ENCODE peak calls at places on chromosomes 12 and 14, in eight cellular contexts. B is GM23338, X is ovary, H is GM10248, P is CD14-positive monocyte, R is RWPE1, I is endothelial cell, M is fibroblast of lung. U is an unnamed sample.

GRCh38 chr14:32421781-32422180 is 92.7 kb downstream of the AKAP6 start:
- DNase-seq in B (no peak), X (no peak), H (no peak), P (no peak), R (no peak), I (no peak), M (no peak), U (no peak)

GRCh38 chr12:109710747-109711595 is 2.7 kb upstream of the FAM222A start:
- DNase-seq in B (no peak), X (no peak), H (no peak), P (no peak), R (no peak), I (no peak), M (no peak), U (no peak)

GRCh38 chr14:64556526-64556925 is 6.8 kb downstream of the PPP1R36 start:
- DNase-seq in B (no peak), X (no peak), H (no peak), P (no peak), R (no peak), I (no peak), M (peak), U (no peak)

GRCh38 chr12:57016348-57016747 is at the start of gene TAC3:
- DNase-seq in B (peak), X (no peak), H (no peak), P (no peak), R (no peak), I (no peak), M (no peak), U (no peak)

GRCh38 chr14:71852201-71852600 is 80.0 kb upstream of the RGS6 start:
- DNase-seq in B (no peak), X (no peak), H (no peak), P (no peak), R (no peak), I (no peak), M (no peak), U (no peak)

GRCh38 chr12:91382081-91382543 is 199.5 kb upstream of the DCN start:
- DNase-seq in B (peak), X (peak), H (peak), P (peak), R (peak), I (peak), M (peak), U (peak)

GRCh38 chr14:77562681-77563080 is 53.8 kb downstream of the SPTLC2 start:
- DNase-seq in B (no peak), X (no peak), H (no peak), P (no peak), R (no peak), I (no peak), M (peak), U (no peak)

GRCh38 chr14:51730094-51730493 is 78.4 kb downstream of the FRMD6 start:
- DNase-seq in B (no peak), X (no peak), H (no peak), P (no peak), R (no peak), I (no peak), M (no peak), U (no peak)

GRCh38 chr12:96495155-96495554 is 5.8 kb downstream of the CFAP54 start:
- DNase-seq in B (no peak), X (no peak), H (no peak), P (no peak), R (no peak), I (no peak), M (no peak), U (no peak)

GRCh38 chr12:56629459-56630179 is 507 bp downstream of the BAZ2A start:
- DNase-seq in B (peak), X (peak), H (peak), P (no peak), R (no peak), I (no peak), M (peak), U (no peak)

GRCh38 chr12:30726647-30727046 is 28.1 kb downstream of the CAPRIN2 start:
- DNase-seq in B (no peak), X (no peak), H (no peak), P (no peak), R (no peak), I (no peak), M (no peak), U (no peak)

GRCh38 chr14:93207468-93208308 is 632 bp downstream of the UBR7 start:
- DNase-seq in B (peak), X (no peak), H (peak), P (no peak), R (peak), I (peak), M (peak), U (no peak)

GRCh38 chr14:65709576-65709975 is 297.0 kb downstream of the FUT8 start:
- DNase-seq in B (no peak), X (no peak), H (no peak), P (no peak), R (no peak), I (no peak), M (peak), U (no peak)

GRCh38 chr12:3144495-3144894 is 67.3 kb downstream of the TSPAN9 start:
- DNase-seq in B (no peak), X (no peak), H (no peak), P (no peak), R (no peak), I (no peak), M (no peak), U (no peak)

GRCh38 chr14:68718033-68718725 is 74.7 kb downstream of the ZFP36L1 start:
- DNase-seq in B (peak), X (no peak), H (no peak), P (no peak), R (no peak), I (no peak), M (no peak), U (no peak)

GRCh38 chr12:27779837-27780611 is at the start of the genes KLHL42 and MANSC4:
- DNase-seq in B (peak), X (peak), H (peak), P (peak), R (peak), I (peak), M (peak), U (peak)

GRCh38 chr14:55386037-55386798 is 25.4 kb downstream of the ATG14 start:
- DNase-seq in B (no peak), X (no peak), H (no peak), P (no peak), R (no peak), I (no peak), M (no peak), U (no peak)

GRCh38 chr12:109927622-109928021 is 27.5 kb downstream of the TCHP start:
- DNase-seq in B (peak), X (no peak), H (peak), P (no peak), R (peak), I (peak), M (peak), U (no peak)

GRCh38 chr12:13176257-13176656 is 20.3 kb upstream of the EMP1 start:
- DNase-seq in B (no peak), X (no peak), H (no peak), P (no peak), R (no peak), I (no peak), M (no peak), U (no peak)

GRCh38 chr14:50335389-50335788 is 23.3 kb downstream of the DMAC2L start:
- DNase-seq in B (peak), X (peak), H (no peak), P (no peak), R (no peak), I (peak), M (peak), U (no peak)

GRCh38 chr12:108477055-108477880 is 37.8 kb upstream of the FICD start:
- DNase-seq in B (no peak), X (no peak), H (no peak), P (no peak), R (no peak), I (no peak), M (no peak), U (no peak)

GRCh38 chr12:121038861-121039654 is at the start of gene OASL:
- DNase-seq in B (no peak), X (no peak), H (peak), P (peak), R (peak), I (no peak), M (peak), U (no peak)

GRCh38 chr12:75526655-75527511 is 15.5 kb upstream of the KRR1 start:
- DNase-seq in B (peak), X (no peak), H (peak), P (no peak), R (peak), I (peak), M (peak), U (no peak)

GRCh38 chr12:55922126-55922525 is 5.6 kb downstream of the PYM1 start:
- DNase-seq in B (no peak), X (no peak), H (no peak), P (no peak), R (no peak), I (no peak), M (no peak), U (no peak)

GRCh38 chr12:76123301-76124212 is 39.1 kb upstream of the NAP1L1 start:
- DNase-seq in B (peak), X (no peak), H (no peak), P (no peak), R (peak), I (no peak), M (peak), U (no peak)

GRCh38 chr12:53729659-53730058 is 2.4 kb upstream of the CALCOCO1 start:
- DNase-seq in B (no peak), X (no peak), H (no peak), P (no peak), R (no peak), I (no peak), M (no peak), U (no peak)

GRCh38 chr14:65989981-65990380 is 496.2 kb upstream of the CCDC196 start:
- DNase-seq in B (no peak), X (no peak), H (no peak), P (no peak), R (no peak), I (no peak), M (no peak), U (no peak)

GRCh38 chr12:131917139-131917710 is 11.9 kb upstream of the PUS1 start:
- DNase-seq in B (no peak), X (no peak), H (no peak), P (peak), R (no peak), I (no peak), M (no peak), U (peak)

GRCh38 chr12:78128236-78128635 is 297.5 kb downstream of the NAV3 start:
- DNase-seq in B (no peak), X (no peak), H (no peak), P (no peak), R (no peak), I (no peak), M (no peak), U (no peak)

GRCh38 chr14:41130274-41130673 is 476.4 kb upstream of the LRFN5 start:
- DNase-seq in B (peak), X (no peak), H (no peak), P (no peak), R (no peak), I (no peak), M (no peak), U (no peak)

GRCh38 chr14:94394594-94395305 is 6.3 kb upstream of the SERPINA1 start:
- DNase-seq in B (no peak), X (no peak), H (no peak), P (peak), R (no peak), I (no peak), M (peak), U (no peak)

GRCh38 chr14:96888593-96888992 is 91.4 kb downstream of the VRK1 start:
- DNase-seq in B (no peak), X (no peak), H (no peak), P (no peak), R (no peak), I (no peak), M (peak), U (no peak)

GRCh38 chr12:101018540-101018939 is 191.5 kb downstream of the SLC5A8 start:
- DNase-seq in B (peak), X (no peak), H (no peak), P (no peak), R (peak), I (no peak), M (peak), U (no peak)

GRCh38 chr14:32074887-32075572 is 2.1 kb upstream of the ARHGAP5 start:
- DNase-seq in B (peak), X (no peak), H (no peak), P (no peak), R (no peak), I (no peak), M (peak), U (no peak)

GRCh38 chr14:71166434-71166833 is 259.2 kb downstream of the PCNX1 start:
- DNase-seq in B (peak), X (no peak), H (no peak), P (no peak), R (no peak), I (peak), M (peak), U (no peak)

GRCh38 chr12:29889737-29890136 is 106.0 kb upstream of the TMTC1 start:
- DNase-seq in B (peak), X (no peak), H (no peak), P (no peak), R (no peak), I (peak), M (peak), U (no peak)

GRCh38 chr12:25254271-25254880 is 3.6 kb upstream of the KRAS start:
- DNase-seq in B (no peak), X (no peak), H (no peak), P (no peak), R (no peak), I (no peak), M (peak), U (no peak)

GRCh38 chr14:106883218-106883692 is 1356.9 kb downstream of the TMEM121 start:
- DNase-seq in B (peak), X (peak), H (no peak), P (no peak), R (no peak), I (no peak), M (no peak), U (no peak)

GRCh38 chr12:67758119-67758873 is 109.8 kb downstream of the DYRK2 start:
- DNase-seq in B (no peak), X (no peak), H (peak), P (no peak), R (no peak), I (no peak), M (no peak), U (no peak)

GRCh38 chr12:116591608-116592115 is 32.5 kb downstream of the MAP1LC3B2 start:
- DNase-seq in B (no peak), X (no peak), H (no peak), P (no peak), R (no peak), I (no peak), M (peak), U (no peak)

GRCh38 chr12:116592116-116592637 is 33.0 kb downstream of the MAP1LC3B2 start:
- DNase-seq in B (no peak), X (peak), H (no peak), P (no peak), R (no peak), I (no peak), M (no peak), U (no peak)

GRCh38 chr12:116588390-116589028 is 29.3 kb downstream of the MAP1LC3B2 start:
- DNase-seq in B (no peak), X (no peak), H (no peak), P (no peak), R (no peak), I (no peak), M (no peak), U (no peak)

GRCh38 chr12:116592731-116593130 is 33.5 kb downstream of the MAP1LC3B2 start:
- DNase-seq in B (no peak), X (no peak), H (no peak), P (peak), R (no peak), I (no peak), M (no peak), U (no peak)

DNA sequence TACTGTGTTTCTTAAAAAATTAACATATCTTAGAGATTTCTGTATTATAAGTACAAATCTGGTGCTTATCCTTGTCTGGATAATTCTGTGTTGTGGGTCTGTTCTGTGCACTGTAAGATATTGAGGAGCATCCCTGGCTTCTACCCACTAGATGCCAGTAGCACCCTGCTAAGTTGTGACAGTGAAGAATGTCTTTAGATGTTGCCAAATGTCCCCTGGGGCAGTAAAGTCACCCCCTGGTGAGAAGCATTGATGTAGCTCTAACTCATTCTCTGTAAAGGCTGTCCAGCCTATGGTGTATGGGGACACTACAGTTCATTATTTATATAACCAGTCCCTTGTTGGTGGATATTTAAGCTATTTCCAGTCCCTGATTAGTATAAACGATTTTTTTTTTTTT is 31.4 kb downstream of the MAP1LC3B2 start:
- DNase-seq in B (no peak), X (no peak), H (no peak), P (no peak), R (no peak), I (no peak), M (no peak), U (no peak)
- TF ChIP-seq CTCF in B (peak), X (no peak), H (no peak), P (no peak), R (no peak), I (no peak), M (no peak), U (no peak)

DNA sequence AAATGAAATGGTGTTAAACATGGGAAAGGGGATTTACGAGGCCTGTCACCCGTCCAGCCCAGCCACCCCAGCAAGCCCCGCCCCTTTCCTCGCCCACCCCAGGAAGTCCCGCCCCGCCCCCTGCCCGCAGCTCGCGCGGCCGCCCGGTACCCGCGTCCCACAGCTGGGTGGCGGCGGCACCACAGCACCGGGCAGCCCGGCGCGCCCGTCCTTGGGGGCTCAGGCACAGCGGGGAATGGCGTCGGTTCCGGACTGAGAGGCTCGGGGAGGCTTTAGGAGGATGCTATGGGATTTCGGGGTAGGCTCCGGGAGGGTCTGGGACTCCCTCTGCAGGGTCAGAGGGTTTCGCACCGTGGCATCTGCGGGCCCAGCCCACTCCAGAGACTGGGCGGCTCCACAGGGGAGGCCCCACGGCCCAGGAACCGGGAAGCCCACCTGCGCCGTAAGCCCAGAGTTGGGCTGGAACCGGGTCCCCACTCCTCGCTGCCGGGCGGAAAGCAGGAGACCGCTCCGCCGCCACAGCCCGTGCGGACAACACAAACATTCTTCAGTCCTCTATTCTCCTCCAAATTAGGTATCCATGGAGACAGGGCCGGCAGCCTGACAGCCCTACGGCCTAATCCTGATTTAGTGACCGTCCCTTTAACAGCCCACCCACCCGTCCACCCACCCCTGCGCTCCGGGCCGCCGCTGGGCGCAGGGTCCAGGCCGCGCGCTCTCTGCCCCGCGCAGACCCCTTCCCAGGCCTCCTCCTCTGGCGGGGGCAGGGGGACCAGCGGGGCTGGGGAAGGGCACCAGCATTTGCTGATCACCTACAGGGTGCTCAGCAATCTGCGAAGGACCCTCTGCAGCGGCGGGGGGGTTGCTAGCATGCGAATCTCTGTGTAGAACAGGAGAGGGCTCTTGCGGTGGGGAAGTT is 1.3 kb downstream of the FIGNL2 start:
- DNase-seq in B (peak), X (peak), H (no peak), P (no peak), R (no peak), I (peak), M (peak), U (no peak)
- TF ChIP-seq CTCF in B (peak), X (no peak), H (no peak), P (no peak), R (no peak), I (no peak), M (no peak), U (no peak)

GRCh38 chr14:35229495-35230089 is 62.6 kb upstream of the PSMA6 start:
- DNase-seq in B (peak), X (no peak), H (peak), P (no peak), R (peak), I (no peak), M (no peak), U (no peak)
- TF ChIP-seq CTCF in B (no peak), X (no peak), H (peak), P (peak), R (peak), I (no peak), M (peak), U (peak)

DNA sequence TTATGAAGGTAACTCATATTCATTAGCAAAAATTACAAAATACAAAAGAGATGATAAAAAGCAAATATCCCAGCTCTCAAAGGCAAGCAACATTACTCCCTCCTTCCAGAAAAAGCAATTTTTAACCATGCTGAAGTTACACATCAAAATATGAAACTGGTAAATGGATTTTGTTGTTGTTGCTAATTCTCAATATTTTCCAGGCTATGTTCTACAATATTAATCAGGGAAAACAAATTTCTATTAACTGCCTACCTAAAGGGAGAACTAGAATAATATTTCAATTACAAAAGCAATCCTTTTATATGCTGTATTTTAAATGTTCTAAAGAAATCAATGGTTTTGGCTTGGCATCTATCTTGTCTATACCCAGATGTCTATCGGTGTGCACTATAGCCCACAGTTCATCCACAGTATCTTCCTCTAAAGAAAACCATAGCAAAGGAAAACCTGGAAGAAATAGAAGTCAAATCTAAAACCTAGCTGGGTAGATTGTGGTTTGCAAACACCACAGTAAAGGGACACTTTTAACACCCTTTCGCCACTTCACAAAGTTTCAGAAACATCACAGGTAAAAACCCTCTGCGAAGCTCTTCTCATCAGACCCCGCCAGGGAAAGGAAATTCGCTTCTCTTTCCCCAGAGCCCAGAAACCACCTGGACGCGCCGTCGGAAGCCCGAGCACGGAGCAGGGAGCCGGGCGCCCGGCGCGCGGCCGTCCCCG is 32.0 kb downstream of the TC2N start:
- DNase-seq in B (peak), X (no peak), H (no peak), P (no peak), R (no peak), I (no peak), M (no peak), U (no peak)
- TF ChIP-seq CTCF in B (no peak), X (no peak), H (no peak), P (no peak), R (no peak), I (no peak), M (no peak), U (no peak)

DNA sequence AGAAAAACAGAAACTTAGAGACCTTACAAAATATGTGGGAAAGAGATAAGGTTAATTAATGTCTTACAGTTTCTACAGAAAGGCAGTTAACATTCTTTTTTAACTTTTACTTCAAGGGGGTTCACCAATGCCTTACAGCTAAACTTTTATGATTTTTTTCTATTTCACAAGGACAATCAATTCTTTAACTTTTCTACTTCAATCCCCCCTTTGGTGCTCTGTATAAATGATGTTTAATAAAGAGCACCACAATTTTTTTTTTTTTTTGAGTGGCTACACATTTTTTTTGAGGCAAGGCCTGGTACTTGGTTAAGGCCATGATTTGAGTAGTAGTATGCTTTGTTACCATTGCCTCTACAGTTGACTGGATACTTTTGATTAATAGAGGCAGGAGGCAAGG is 279.6 kb downstream of the PRKD1 start:
- DNase-seq in B (peak), X (no peak), H (no peak), P (no peak), R (no peak), I (no peak), M (peak), U (no peak)
- TF ChIP-seq CTCF in B (no peak), X (no peak), H (no peak), P (no peak), R (no peak), I (no peak), M (no peak), U (no peak)

U was measured in type B pancreatic cell.